ENCODE peak calls at places on chromosomes 7 and 10, in ten cellular contexts. O is fibroblast of lung, R is HCT116, H is stomach, N is uterus, Z is SJSA1, C is GM23248, B is Peyer's patch, K is adipocyte, E is brain microvascular endothelial cell. P is an unnamed sample. For H3K36me3, the result is how much of the 10 kb centered on the place peaks cover.

GRCh38 chr10:77333610-77334340 is 303.8 kb downstream of the KCNMA1 start:
- DNase-seq in C (peak), O (peak), R (no peak), K (no peak), Z (no peak), H (no peak), B (no peak), E (no peak), N (no peak), P (peak)

GRCh38 chr10:119421887-119422684 is 120.4 kb downstream of the RGS10 start:
- DNase-seq in Z (no peak), E (no peak), C (peak), O (peak), R (no peak), H (no peak), K (peak), N (no peak), B (no peak), P (no peak)

GRCh38 chr7:118870187-118870586 is 645.7 kb downstream of the ANKRD7 start:
- DNase-seq in K (no peak), R (peak), C (no peak), O (no peak), N (no peak), B (no peak), Z (no peak), E (no peak), H (no peak), P (no peak)

GRCh38 chr7:148058092-148058491 is 532.5 kb upstream of the C7orf33 start:
- DNase-seq in H (no peak), E (no peak), C (no peak), O (no peak), Z (no peak), R (no peak), B (no peak), K (no peak), N (no peak), P (no peak)

GRCh38 chr7:43779032-43779812 is 20.7 kb downstream of the BLVRA start:
- DNase-seq in O (no peak), E (no peak), R (no peak), K (no peak), B (no peak), Z (no peak), C (no peak), H (no peak), N (no peak), P (no peak)

GRCh38 chr10:81872206-81872605 is 2.8 kb upstream of the NRG3 start:
- DNase-seq in B (no peak), K (no peak), R (no peak), C (peak), N (no peak), H (no peak), E (peak), O (no peak), Z (no peak), P (peak)

GRCh38 chr7:14924398-14924797 is 21.8 kb upstream of the DGKB start:
- DNase-seq in R (no peak), Z (no peak), C (peak), H (no peak), E (no peak), O (peak), N (no peak), K (peak), B (no peak), P (no peak)

GRCh38 chr10:61476529-61476928 is 23.3 kb upstream of the TMEM26 start:
- DNase-seq in Z (no peak), O (no peak), H (no peak), K (no peak), B (no peak), C (no peak), E (no peak), N (no peak), R (no peak), P (no peak)

GRCh38 chr7:94264756-94265155 is 129.9 kb upstream of the COL1A2 start:
- DNase-seq in N (no peak), O (no peak), Z (no peak), B (no peak), R (no peak), H (no peak), E (no peak), K (no peak), C (peak), P (no peak)

GRCh38 chr7:131867461-131867860 is 311.0 kb upstream of the PODXL start:
- DNase-seq in C (no peak), K (no peak), N (no peak), O (no peak), R (no peak), B (no peak), E (no peak), Z (no peak), H (no peak), P (no peak)

GRCh38 chr10:111360260-111360925 is 283.6 kb downstream of the ADRA2A start:
- DNase-seq in B (peak), R (peak), H (peak), C (peak), N (peak), E (no peak), Z (peak), O (no peak), K (no peak), P (peak)

GRCh38 chr10:130443236-130443635 is 307.0 kb downstream of the GLRX3 start:
- DNase-seq in Z (no peak), H (no peak), B (peak), C (no peak), E (no peak), N (no peak), R (no peak), K (no peak), O (no peak), P (peak)

GRCh38 chr10:87860156-87860795 is 3.1 kb downstream of the KLLN start:
- DNase-seq in C (peak), E (peak), R (no peak), N (no peak), K (peak), Z (peak), H (no peak), O (peak), B (peak), P (peak)

GRCh38 chr7:158943713-158944112 is 87.4 kb downstream of the DYNC2I1 start:
- DNase-seq in Z (no peak), B (no peak), O (no peak), K (no peak), N (no peak), H (no peak), R (no peak), E (no peak), C (no peak), P (no peak)

GRCh38 chr7:43700059-43700501 is 29.2 kb downstream of the COA1 start:
- DNase-seq in N (no peak), B (no peak), H (no peak), E (no peak), C (peak), O (peak), R (peak), K (peak), Z (peak), P (peak)

GRCh38 chr10:74976565-74976964 is 134.9 kb upstream of the SAMD8 start:
- DNase-seq in C (no peak), R (no peak), E (no peak), H (no peak), B (no peak), Z (no peak), O (no peak), N (no peak), K (no peak), P (no peak)

GRCh38 chr10:76942556-76943416 is 694.8 kb downstream of the KCNMA1 start:
- DNase-seq in K (no peak), H (no peak), O (no peak), R (no peak), C (peak), E (no peak), B (no peak), N (no peak), Z (no peak), P (no peak)

GRCh38 chr10:97534746-97535367 is 36.1 kb downstream of the UBTD1 start:
- DNase-seq in K (no peak), E (no peak), H (no peak), C (peak), O (peak), N (no peak), Z (no peak), B (no peak), R (no peak), P (no peak)

GRCh38 chr7:67311901-67312300 is 315.3 kb downstream of the TYW1 start:
- DNase-seq in H (no peak), O (peak), B (no peak), Z (peak), N (no peak), C (peak), K (peak), R (no peak), E (peak), P (no peak)

GRCh38 chr10:42578019-42578418 is 60.4 kb downstream of the ZNF33B start:
- DNase-seq in O (no peak), K (no peak), H (no peak), B (no peak), N (no peak), E (no peak), R (no peak), C (no peak), Z (no peak), P (no peak)

GRCh38 chr10:43137701-43137970 is 609 bp upstream of the CSGALNACT2 start:
- DNase-seq in O (peak), R (no peak), H (no peak), E (peak), C (peak), B (peak), K (peak), Z (peak), N (peak), P (peak)

GRCh38 chr10:92430103-92430502 is 139.1 kb downstream of the MARCHF5 start:
- DNase-seq in C (no peak), E (no peak), B (no peak), Z (no peak), R (no peak), N (no peak), H (no peak), K (no peak), O (no peak), P (no peak)

GRCh38 chr10:96670786-96671185 is 49.5 kb downstream of the PIK3AP1 start:
- DNase-seq in Z (peak), B (no peak), R (no peak), N (no peak), O (peak), E (no peak), K (no peak), H (no peak), C (no peak), P (no peak)

GRCh38 chr10:33039167-33039566 is 81.1 kb upstream of the ITGB1 start:
- DNase-seq in H (no peak), B (no peak), E (no peak), R (no peak), Z (no peak), K (no peak), N (no peak), O (peak), C (peak), P (no peak)

GRCh38 chr10:129964611-129965417 is 740 bp upstream of the EBF3 start:
- DNase-seq in C (no peak), B (no peak), N (no peak), K (no peak), O (no peak), R (no peak), Z (no peak), H (no peak), E (no peak), P (no peak)

GRCh38 chr10:91681361-91682276 is 48.7 kb upstream of the PPP1R3C start:
- DNase-seq in C (peak), O (peak), E (no peak), N (no peak), B (no peak), H (no peak), Z (no peak), R (no peak), K (no peak), P (no peak)

GRCh38 chr7:112876877-112877276 is 86.7 kb upstream of the TMEM168 start:
- DNase-seq in K (no peak), O (peak), R (no peak), B (no peak), N (no peak), Z (no peak), H (no peak), E (no peak), C (peak), P (peak)

DNA sequence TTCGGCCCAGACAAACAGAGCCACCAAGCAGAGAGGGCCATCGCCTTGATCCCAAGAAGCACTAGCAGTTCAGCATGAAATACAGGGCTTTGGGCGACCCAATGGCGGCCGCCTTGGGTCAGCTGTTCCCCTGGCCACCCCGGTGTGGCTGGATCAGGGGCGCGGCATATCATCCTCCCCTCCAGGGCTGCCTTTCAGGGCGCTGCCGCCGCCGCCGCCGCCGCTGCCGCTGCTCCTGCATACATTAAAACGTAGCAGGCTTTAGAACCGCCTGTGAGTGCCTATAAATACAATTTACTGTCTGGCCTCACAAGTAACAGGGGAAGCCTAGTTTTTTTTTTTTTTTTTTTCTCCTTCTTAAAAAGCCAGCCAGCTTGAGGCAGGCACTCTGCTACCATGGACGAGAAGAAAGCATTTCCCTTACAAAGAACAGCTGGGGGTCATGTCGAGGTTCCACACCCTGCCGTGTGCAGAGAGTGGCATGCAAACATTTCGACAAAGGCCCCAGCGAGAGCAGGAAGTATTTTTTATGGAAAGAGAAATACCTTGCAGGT is 57.7 kb upstream of the EFCAB10 start:
- DNase-seq in B (no peak), K (no peak), O (no peak), N (no peak), E (no peak), H (peak), Z (no peak), R (no peak), C (no peak), P (peak)
- H3K4me3 ChIP-seq in B (no peak), K (no peak), O (no peak), N (no peak), E (no peak), H (no peak), Z (no peak), R (no peak), C (no peak), P (no peak)

DNA sequence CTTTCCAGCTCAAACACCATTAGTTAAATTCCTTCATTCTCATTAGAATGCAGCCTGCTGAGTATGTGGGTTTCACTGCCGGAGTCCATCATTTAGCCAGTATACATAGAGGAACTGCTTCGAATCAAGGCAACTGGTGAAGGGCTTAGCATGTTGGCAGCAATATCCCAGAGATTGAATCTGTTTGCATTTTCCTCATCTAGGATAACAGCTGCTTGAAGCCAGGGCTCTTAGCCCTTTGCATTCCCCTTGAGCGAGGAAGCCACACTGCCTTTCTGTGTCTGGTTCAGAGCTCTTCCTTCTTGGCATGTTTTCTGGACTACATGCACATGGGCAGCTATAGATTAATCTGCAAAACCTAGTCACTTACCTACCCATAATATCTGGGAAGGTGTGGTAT is 14.6 kb downstream of the NODAL start:
- DNase-seq in B (no peak), O (no peak), K (no peak), R (no peak), H (no peak), N (no peak), C (no peak), Z (no peak), E (no peak), P (no peak)
- H3K36me3 ChIP-seq in B (under half), O (under half), K (half or more), R (under half), H (under half), N (under half), C (half or more), Z (half or more), E (half or more), P (under half)

GRCh38 chr10:6053303-6053702 is 8.9 kb downstream of the IL2RA start:
- DNase-seq in H (no peak), C (no peak), O (no peak), R (no peak), B (no peak), Z (no peak), N (no peak), K (no peak), E (no peak), P (no peak)
- H3K4me3 ChIP-seq in H (no peak), C (no peak), O (no peak), R (no peak), B (no peak), Z (no peak), N (no peak), K (no peak), E (no peak), P (no peak)

GRCh38 chr7:149724661-149725425 is 48.5 kb downstream of the ZNF467 start:
- DNase-seq in K (no peak), N (no peak), R (no peak), Z (no peak), B (peak), H (no peak), O (no peak), E (no peak), C (no peak), P (no peak)

GRCh38 chr7:149721084-149721601 is 52.2 kb downstream of the ZNF467 start:
- DNase-seq in R (no peak), N (no peak), K (no peak), C (no peak), E (no peak), B (peak), O (no peak), H (no peak), Z (no peak), P (no peak)

GRCh38 chr7:149722356-149722957 is 50.9 kb downstream of the ZNF467 start:
- DNase-seq in H (no peak), N (no peak), O (no peak), C (no peak), K (no peak), Z (no peak), R (no peak), E (no peak), B (peak), P (no peak)

GRCh38 chr7:149723795-149724495 is 49.4 kb downstream of the ZNF467 start:
- DNase-seq in K (no peak), Z (no peak), N (no peak), E (no peak), B (peak), R (no peak), C (no peak), O (no peak), H (no peak), P (no peak)

GRCh38 chr7:149723082-149723767 is 50.2 kb downstream of the ZNF467 start:
- DNase-seq in Z (no peak), B (peak), R (no peak), N (no peak), H (no peak), K (no peak), O (no peak), E (no peak), C (no peak), P (no peak)
- H3K36me3 ChIP-seq in Z (under half), B (under half), R (under half), N (under half), H (under half), K (under half), O (under half), E (under half), C (under half), P (under half)

GRCh38 chr10:11397980-11398580 is 213.4 kb downstream of the USP6NL start:
- DNase-seq in N (no peak), R (no peak), E (no peak), O (peak), K (no peak), H (no peak), Z (no peak), C (peak), B (peak), P (no peak)

GRCh38 chr10:11404931-11405330 is 206.5 kb downstream of the USP6NL start:
- DNase-seq in H (no peak), Z (no peak), E (no peak), N (no peak), K (no peak), R (no peak), C (no peak), O (no peak), B (no peak), P (no peak)

GRCh38 chr10:11403116-11403515 is 208.3 kb downstream of the USP6NL start:
- DNase-seq in K (no peak), E (no peak), R (no peak), C (no peak), H (no peak), N (no peak), B (peak), Z (no peak), O (no peak), P (no peak)

GRCh38 chr10:11402392-11402791 is 209.1 kb downstream of the USP6NL start:
- DNase-seq in N (no peak), O (no peak), H (no peak), Z (no peak), B (no peak), E (no peak), K (no peak), C (no peak), R (no peak), P (no peak)

DNA sequence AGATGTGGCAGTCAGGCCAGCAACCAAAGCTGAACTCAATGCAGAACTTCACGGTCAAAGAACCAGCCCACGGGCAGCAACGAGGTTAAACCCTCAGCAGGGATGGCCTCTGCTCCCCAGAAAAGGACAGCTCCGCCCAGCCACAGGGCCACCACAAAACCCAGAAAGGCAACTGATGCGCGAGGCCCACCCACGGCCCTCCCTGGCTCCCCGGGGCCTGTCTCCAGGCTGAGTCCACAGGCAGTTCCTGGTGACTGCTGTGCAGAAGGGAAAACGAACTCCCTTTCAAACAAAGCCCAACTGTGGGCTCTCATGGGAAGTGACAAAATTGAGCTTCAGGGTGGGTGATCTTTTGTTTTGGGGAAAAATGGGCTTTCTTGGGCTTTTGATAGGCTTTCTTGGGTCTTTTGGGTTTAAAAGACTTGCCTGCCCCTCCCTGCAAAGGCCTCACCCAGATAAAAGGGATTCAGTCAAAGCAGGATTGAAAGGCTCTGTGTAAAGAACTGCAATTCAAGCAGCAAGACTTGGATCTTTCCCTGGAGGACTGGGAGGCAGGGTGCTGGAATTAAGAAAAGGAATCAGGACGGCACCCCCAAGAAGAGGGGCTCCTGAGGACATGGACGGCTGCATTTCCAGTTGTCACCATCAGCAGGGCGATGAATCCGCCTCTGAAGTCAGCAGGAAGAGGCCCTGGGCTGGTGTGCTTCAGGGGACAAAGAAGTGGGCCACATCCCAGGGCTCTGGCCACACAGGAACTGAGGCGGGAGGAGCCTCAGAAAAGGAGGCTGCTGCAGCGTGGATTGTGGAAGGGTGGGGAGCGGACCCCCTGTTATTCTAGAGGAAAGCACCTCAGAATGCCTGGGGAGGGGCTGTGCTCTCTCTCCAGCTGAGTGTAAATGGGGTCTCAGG is 209.9 kb downstream of the USP6NL start:
- DNase-seq in B (peak), N (no peak), H (no peak), Z (no peak), R (no peak), O (no peak), K (no peak), E (no peak), C (no peak), P (no peak)
- H3K4me3 ChIP-seq in B (no peak), N (no peak), H (no peak), Z (no peak), R (no peak), O (no peak), K (no peak), E (no peak), C (no peak), P (no peak)

DNA sequence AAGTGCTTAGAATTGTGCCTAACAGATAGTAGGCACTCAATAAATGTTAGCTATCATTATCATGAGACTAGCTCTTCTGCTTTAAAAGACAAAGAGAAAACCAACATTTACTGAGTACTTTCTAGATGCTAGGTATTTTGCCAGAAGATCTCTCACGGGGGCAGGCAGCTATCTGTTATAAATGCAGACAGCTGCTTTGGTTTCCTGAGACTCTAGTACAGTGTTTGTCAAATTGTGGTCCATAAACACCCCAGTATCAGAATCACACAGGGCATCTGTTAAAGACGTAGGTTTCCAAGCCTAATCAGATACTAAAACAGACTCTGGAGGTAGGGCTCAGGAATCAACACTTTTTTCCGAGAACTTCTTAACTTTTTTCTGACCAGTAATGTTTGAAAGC is 13.9 kb downstream of the FAM133B start:
- DNase-seq in K (no peak), Z (no peak), O (no peak), B (no peak), N (no peak), C (no peak), R (no peak), E (no peak), H (no peak), P (no peak)
- H3K36me3 ChIP-seq in K (half or more), Z (half or more), O (under half), B (under half), N (under half), C (half or more), R (half or more), E (under half), H (under half), P (under half)

P was measured in hepatocyte.